ENCODE peak calls at places on chromosomes 1 and 21, in nine cellular contexts. Q is AG08396, F is brain microvascular endothelial cell, S is transverse colon, G is GM13976, Z is cardiac fibroblast, P is H9, T is GM23248, L is epithelial cell of esophagus. B is an unnamed sample.

GRCh38 chr1:203378529-203379271 is 27.8 kb upstream of the FMOD start:
- DNase-seq in Q (peak), F (no peak), S (no peak), G (no peak), Z (peak), P (no peak), T (no peak), L (no peak), B (no peak)

GRCh38 chr1:210233216-210233494 is 559 bp downstream of the SERTAD4 start:
- DNase-seq in Q (peak), F (no peak), S (no peak), G (peak), Z (no peak), P (no peak), T (peak), L (peak), B (peak)

GRCh38 chr1:3463891-3464648 is 9.6 kb downstream of the ARHGEF16 start:
- DNase-seq in Q (no peak), F (no peak), S (no peak), G (no peak), Z (no peak), P (no peak), T (no peak), L (no peak), B (peak)

GRCh38 chr1:94926365-94926914 is 470 bp downstream of the CNN3 start:
- DNase-seq in Q (peak), F (no peak), S (peak), G (peak), Z (peak), P (peak), T (peak), L (peak), B (peak)

GRCh38 chr1:209732725-209733124 is 23.1 kb upstream of the TRAF3IP3 start:
- DNase-seq in Q (no peak), F (peak), S (no peak), G (no peak), Z (peak), P (no peak), T (no peak), L (no peak), B (no peak)

GRCh38 chr1:76939107-76939816 is 72.0 kb downstream of the ST6GALNAC5 start:
- DNase-seq in Q (peak), F (peak), S (no peak), G (no peak), Z (peak), P (no peak), T (peak), L (no peak), B (no peak)

GRCh38 chr1:28756846-28757245 is 20.1 kb downstream of the YTHDF2 start:
- DNase-seq in Q (no peak), F (no peak), S (no peak), G (no peak), Z (peak), P (no peak), T (no peak), L (no peak), B (no peak)

GRCh38 chr1:159804924-159805323 is 2.8 kb downstream of the FCRL6 start:
- DNase-seq in Q (no peak), F (no peak), S (no peak), G (no peak), Z (no peak), P (no peak), T (peak), L (peak), B (no peak)

GRCh38 chr1:2983706-2984398 is 37.4 kb upstream of the ACTRT2 start:
- DNase-seq in Q (no peak), F (no peak), S (no peak), G (no peak), Z (no peak), P (no peak), T (no peak), L (no peak), B (peak)

GRCh38 chr21:45611296-45611695 is 32.2 kb upstream of the PCBP3 start:
- DNase-seq in Q (no peak), F (no peak), S (no peak), G (no peak), Z (no peak), P (peak), T (no peak), L (no peak), B (no peak)

GRCh38 chr1:92951141-92951582 is 10.1 kb downstream of the DIPK1A start:
- DNase-seq in Q (peak), F (peak), S (peak), G (no peak), Z (peak), P (no peak), T (peak), L (peak), B (no peak)

GRCh38 chr1:247337961-247338360 is 6.3 kb upstream of the ZNF496 start:
- DNase-seq in Q (no peak), F (no peak), S (no peak), G (no peak), Z (no peak), P (no peak), T (no peak), L (no peak), B (no peak)

GRCh38 chr21:44496900-44497550 is 41.7 kb downstream of the LRRC3 start:
- DNase-seq in Q (no peak), F (no peak), S (no peak), G (no peak), Z (no peak), P (no peak), T (peak), L (no peak), B (no peak)

GRCh38 chr1:30342535-30343141 is 380.7 kb downstream of the MATN1 start:
- DNase-seq in Q (no peak), F (no peak), S (no peak), G (no peak), Z (no peak), P (peak), T (no peak), L (no peak), B (no peak)

GRCh38 chr21:37463083-37463780 is 96.7 kb downstream of the DYRK1A start:
- DNase-seq in Q (peak), F (peak), S (no peak), G (peak), Z (peak), P (no peak), T (peak), L (peak), B (no peak)

GRCh38 chr1:38183094-38183493 is 136.5 kb upstream of the POU3F1 start:
- DNase-seq in Q (no peak), F (no peak), S (no peak), G (no peak), Z (no peak), P (peak), T (no peak), L (no peak), B (no peak)

GRCh38 chr1:171420810-171421209 is 64.5 kb upstream of the PRRC2C start:
- DNase-seq in Q (no peak), F (no peak), S (no peak), G (no peak), Z (no peak), P (no peak), T (no peak), L (peak), B (no peak)

GRCh38 chr1:70685300-70686286 is 274.5 kb downstream of the CTH start:
- DNase-seq in Q (peak), F (peak), S (peak), G (peak), Z (peak), P (peak), T (peak), L (peak), B (no peak)

GRCh38 chr21:16422702-16423101 is 692.9 kb downstream of the USP25 start:
- DNase-seq in Q (no peak), F (no peak), S (no peak), G (no peak), Z (peak), P (no peak), T (no peak), L (no peak), B (no peak)

GRCh38 chr21:35627462-35627861 is 432.9 kb downstream of the SETD4 start:
- DNase-seq in Q (no peak), F (no peak), S (no peak), G (no peak), Z (no peak), P (no peak), T (no peak), L (no peak), B (no peak)

GRCh38 chr21:38863291-38863690 is 57.6 kb downstream of the ETS2 start:
- DNase-seq in Q (no peak), F (no peak), S (no peak), G (no peak), Z (no peak), P (no peak), T (no peak), L (no peak), B (no peak)

GRCh38 chr21:44932366-44933181 is 7.3 kb upstream of the SLX9 start:
- DNase-seq in Q (peak), F (no peak), S (peak), G (peak), Z (no peak), P (no peak), T (peak), L (peak), B (peak)

GRCh38 chr1:100187912-100188311 is 9.9 kb upstream of the LRRC39 start:
- DNase-seq in Q (peak), F (no peak), S (peak), G (no peak), Z (peak), P (no peak), T (peak), L (peak), B (no peak)

GRCh38 chr1:1873186-1873585 is 17.7 kb downstream of the GNB1 start:
- DNase-seq in Q (no peak), F (no peak), S (peak), G (peak), Z (no peak), P (no peak), T (no peak), L (no peak), B (peak)

GRCh38 chr1:59199734-59200376 is 97.0 kb upstream of the FGGY start:
- DNase-seq in Q (no peak), F (no peak), S (no peak), G (no peak), Z (no peak), P (no peak), T (no peak), L (peak), B (no peak)

GRCh38 chr1:14876747-14877146 is 276.8 kb upstream of the TMEM51 start:
- DNase-seq in Q (no peak), F (no peak), S (no peak), G (no peak), Z (no peak), P (no peak), T (no peak), L (peak), B (no peak)

GRCh38 chr21:44941567-44941966 is 1.7 kb downstream of the SLX9 start:
- DNase-seq in Q (no peak), F (no peak), S (no peak), G (no peak), Z (no peak), P (no peak), T (no peak), L (no peak), B (no peak)

GRCh38 chr1:23019851-23020625 is 770 bp downstream of the KDM1A start:
- DNase-seq in Q (peak), F (peak), S (peak), G (peak), Z (peak), P (peak), T (peak), L (peak), B (peak)

GRCh38 chr1:182761396-182762395 is 27.9 kb upstream of the NPL start:
- DNase-seq in Q (no peak), F (no peak), S (no peak), G (no peak), Z (no peak), P (no peak), T (peak), L (peak), B (no peak)

GRCh38 chr1:58331156-58331555 is 215.4 kb downstream of the OMA1 start:
- DNase-seq in Q (no peak), F (no peak), S (no peak), G (no peak), Z (peak), P (no peak), T (peak), L (no peak), B (no peak)

GRCh38 chr21:15164678-15165303 is 100.0 kb upstream of the NRIP1 start:
- DNase-seq in Q (no peak), F (no peak), S (peak), G (no peak), Z (peak), P (no peak), T (peak), L (peak), B (no peak)

GRCh38 chr1:66606359-66607142 is 72.6 kb downstream of the SGIP1 start:
- DNase-seq in Q (no peak), F (no peak), S (no peak), G (no peak), Z (no peak), P (no peak), T (no peak), L (no peak), B (no peak)

GRCh38 chr1:40394456-40395172 is 21.1 kb downstream of the SMAP2 start:
- DNase-seq in Q (peak), F (peak), S (no peak), G (peak), Z (peak), P (no peak), T (peak), L (no peak), B (no peak)

GRCh38 chr21:46122241-46122671 is 24.3 kb downstream of the COL6A2 start:
- DNase-seq in Q (peak), F (peak), S (peak), G (no peak), Z (peak), P (no peak), T (peak), L (peak), B (no peak)

GRCh38 chr1:225480825-225481434 is 53.1 kb upstream of the LBR start:
- DNase-seq in Q (no peak), F (no peak), S (peak), G (peak), Z (peak), P (peak), T (peak), L (peak), B (no peak)

GRCh38 chr21:44925027-44925755 is 4.5 kb upstream of the ITGB2 start:
- DNase-seq in Q (no peak), F (no peak), S (no peak), G (no peak), Z (peak), P (no peak), T (peak), L (peak), B (no peak)